ENCODE peak calls at places on chromosomes 7 and 10, in eight cellular contexts. One of them, this sample, is unnamed.

GRCh38 chr10:62354941-62355340 is 19.2 kb upstream of the ZNF365 start:
- DNase-seq in HFFc6: peak; percentile 22
- DNase-seq in stimulated activated CD4-positive, alpha-beta T cell treated with anti-CD3 and anti-CD28 coated beads, Interleukin-1b, Interleukin-23, amount 100 ng/mL, for 4 hours: no peak
- DNase-seq in NCI-H1105 treated with DMSO at 0.1 percent for 48 hours: no peak
- DNase-seq in germinal center: no peak
- DNase-seq in NAMALWA: no peak
- DNase-seq in HepG2: no peak
- DNase-seq in midbrain: no peak
- DNase-seq in this sample: no peak

GRCh38 chr7:47405921-47406765 is 175.8 kb downstream of the TNS3 start:
- DNase-seq in NAMALWA: no peak
- DNase-seq in NCI-H1105 treated with DMSO at 0.1 percent for 48 hours: no peak
- DNase-seq in midbrain: peak; percentile 17
- DNase-seq in stimulated activated CD4-positive, alpha-beta T cell treated with anti-CD3 and anti-CD28 coated beads, Interleukin-1b, Interleukin-23, amount 100 ng/mL, for 4 hours: no peak
- DNase-seq in HFFc6: no peak
- DNase-seq in HepG2: peak; percentile 63
- DNase-seq in germinal center: no peak
- DNase-seq in this sample: no peak

GRCh38 chr10:3090914-3091313 is 23.6 kb downstream of the PFKP start:
- DNase-seq in NAMALWA: no peak
- DNase-seq in midbrain: peak; percentile 65
- DNase-seq in HFFc6: peak; percentile 49
- DNase-seq in HepG2: peak; percentile 17
- DNase-seq in germinal center: no peak
- DNase-seq in NCI-H1105 treated with DMSO at 0.1 percent for 48 hours: no peak
- DNase-seq in stimulated activated CD4-positive, alpha-beta T cell treated with anti-CD3 and anti-CD28 coated beads, Interleukin-1b, Interleukin-23, amount 100 ng/mL, for 4 hours: no peak
- DNase-seq in this sample: no peak

GRCh38 chr7:100465702-100466311 is 1.7 kb upstream of the SPACDR start:
- DNase-seq in HFFc6: peak; percentile 45
- DNase-seq in midbrain: peak; percentile 96
- DNase-seq in NCI-H1105 treated with DMSO at 0.1 percent for 48 hours: peak; percentile 63
- DNase-seq in stimulated activated CD4-positive, alpha-beta T cell treated with anti-CD3 and anti-CD28 coated beads, Interleukin-1b, Interleukin-23, amount 100 ng/mL, for 4 hours: no peak
- DNase-seq in germinal center: no peak
- DNase-seq in NAMALWA: no peak
- DNase-seq in HepG2: peak; percentile 58
- DNase-seq in this sample: peak; percentile 62

GRCh38 chr7:131581241-131582157 is 25.1 kb upstream of the PODXL start:
- DNase-seq in HFFc6: no peak
- DNase-seq in germinal center: no peak
- DNase-seq in NAMALWA: no peak
- DNase-seq in NCI-H1105 treated with DMSO at 0.1 percent for 48 hours: no peak
- DNase-seq in midbrain: no peak
- DNase-seq in HepG2: no peak
- DNase-seq in stimulated activated CD4-positive, alpha-beta T cell treated with anti-CD3 and anti-CD28 coated beads, Interleukin-1b, Interleukin-23, amount 100 ng/mL, for 4 hours: no peak
- DNase-seq in this sample: no peak

GRCh38 chr7:128444242-128444641 is 11.4 kb upstream of the HILPDA start:
- DNase-seq in germinal center: peak; percentile 57
- DNase-seq in NAMALWA: no peak
- DNase-seq in HepG2: no peak
- DNase-seq in HFFc6: no peak
- DNase-seq in midbrain: no peak
- DNase-seq in stimulated activated CD4-positive, alpha-beta T cell treated with anti-CD3 and anti-CD28 coated beads, Interleukin-1b, Interleukin-23, amount 100 ng/mL, for 4 hours: no peak
- DNase-seq in NCI-H1105 treated with DMSO at 0.1 percent for 48 hours: no peak
- DNase-seq in this sample: no peak

GRCh38 chr7:133860628-133861135 is 266.5 kb upstream of the LRGUK start:
- DNase-seq in stimulated activated CD4-positive, alpha-beta T cell treated with anti-CD3 and anti-CD28 coated beads, Interleukin-1b, Interleukin-23, amount 100 ng/mL, for 4 hours: no peak
- DNase-seq in NCI-H1105 treated with DMSO at 0.1 percent for 48 hours: no peak
- DNase-seq in NAMALWA: no peak
- DNase-seq in germinal center: no peak
- DNase-seq in midbrain: no peak
- DNase-seq in HepG2: no peak
- DNase-seq in HFFc6: no peak
- DNase-seq in this sample: no peak

GRCh38 chr10:18607503-18607902 is 43.9 kb downstream of the NSUN6 start:
- DNase-seq in HFFc6: peak; percentile 69
- DNase-seq in midbrain: no peak
- DNase-seq in HepG2: peak; percentile 37
- DNase-seq in NAMALWA: peak; percentile 61
- DNase-seq in germinal center: no peak
- DNase-seq in NCI-H1105 treated with DMSO at 0.1 percent for 48 hours: no peak
- DNase-seq in stimulated activated CD4-positive, alpha-beta T cell treated with anti-CD3 and anti-CD28 coated beads, Interleukin-1b, Interleukin-23, amount 100 ng/mL, for 4 hours: no peak
- DNase-seq in this sample: peak; percentile 53

GRCh38 chr7:154167807-154168206 is 115.6 kb downstream of the DPP6 start:
- DNase-seq in HepG2: no peak
- DNase-seq in HFFc6: no peak
- DNase-seq in NAMALWA: no peak
- DNase-seq in germinal center: no peak
- DNase-seq in stimulated activated CD4-positive, alpha-beta T cell treated with anti-CD3 and anti-CD28 coated beads, Interleukin-1b, Interleukin-23, amount 100 ng/mL, for 4 hours: no peak
- DNase-seq in midbrain: no peak
- DNase-seq in NCI-H1105 treated with DMSO at 0.1 percent for 48 hours: peak; percentile 79
- DNase-seq in this sample: no peak

GRCh38 chr10:11908991-11909390 is 85.8 kb downstream of the PROSER2 start:
- DNase-seq in stimulated activated CD4-positive, alpha-beta T cell treated with anti-CD3 and anti-CD28 coated beads, Interleukin-1b, Interleukin-23, amount 100 ng/mL, for 4 hours: no peak
- DNase-seq in HepG2: no peak
- DNase-seq in midbrain: no peak
- DNase-seq in NAMALWA: no peak
- DNase-seq in HFFc6: no peak
- DNase-seq in NCI-H1105 treated with DMSO at 0.1 percent for 48 hours: no peak
- DNase-seq in germinal center: no peak
- DNase-seq in this sample: no peak

GRCh38 chr7:105691029-105691691 is 109.9 kb upstream of the EFCAB10 start:
- DNase-seq in HFFc6: peak; percentile 30
- DNase-seq in NCI-H1105 treated with DMSO at 0.1 percent for 48 hours: no peak
- DNase-seq in NAMALWA: no peak
- DNase-seq in stimulated activated CD4-positive, alpha-beta T cell treated with anti-CD3 and anti-CD28 coated beads, Interleukin-1b, Interleukin-23, amount 100 ng/mL, for 4 hours: no peak
- DNase-seq in germinal center: peak; percentile 42
- DNase-seq in HepG2: no peak
- DNase-seq in midbrain: peak; percentile 32
- DNase-seq in this sample: peak; percentile 19

GRCh38 chr10:110083884-110084283 is 76.1 kb downstream of the ADD3 start:
- DNase-seq in stimulated activated CD4-positive, alpha-beta T cell treated with anti-CD3 and anti-CD28 coated beads, Interleukin-1b, Interleukin-23, amount 100 ng/mL, for 4 hours: no peak
- DNase-seq in HepG2: no peak
- DNase-seq in HFFc6: no peak
- DNase-seq in germinal center: no peak
- DNase-seq in NAMALWA: no peak
- DNase-seq in NCI-H1105 treated with DMSO at 0.1 percent for 48 hours: peak; percentile 33
- DNase-seq in midbrain: peak; percentile 41
- DNase-seq in this sample: peak; percentile 77

GRCh38 chr10:68135922-68136718 is 26.8 kb downstream of the MYPN start:
- DNase-seq in stimulated activated CD4-positive, alpha-beta T cell treated with anti-CD3 and anti-CD28 coated beads, Interleukin-1b, Interleukin-23, amount 100 ng/mL, for 4 hours: no peak
- DNase-seq in HFFc6: peak; percentile 93
- DNase-seq in midbrain: no peak
- DNase-seq in NAMALWA: no peak
- DNase-seq in NCI-H1105 treated with DMSO at 0.1 percent for 48 hours: no peak
- DNase-seq in germinal center: no peak
- DNase-seq in HepG2: no peak
- DNase-seq in this sample: no peak

GRCh38 chr10:47012214-47012613 is 101.0 kb downstream of the PTPN20 start:
- DNase-seq in stimulated activated CD4-positive, alpha-beta T cell treated with anti-CD3 and anti-CD28 coated beads, Interleukin-1b, Interleukin-23, amount 100 ng/mL, for 4 hours: no peak
- DNase-seq in midbrain: no peak
- DNase-seq in NCI-H1105 treated with DMSO at 0.1 percent for 48 hours: no peak
- DNase-seq in NAMALWA: no peak
- DNase-seq in HFFc6: no peak
- DNase-seq in HepG2: no peak
- DNase-seq in germinal center: no peak
- DNase-seq in this sample: no peak

GRCh38 chr7:90613088-90613498 is 17.0 kb downstream of the CDK14 start:
- DNase-seq in NCI-H1105 treated with DMSO at 0.1 percent for 48 hours: peak; percentile 24
- DNase-seq in HepG2: no peak
- DNase-seq in midbrain: no peak
- DNase-seq in stimulated activated CD4-positive, alpha-beta T cell treated with anti-CD3 and anti-CD28 coated beads, Interleukin-1b, Interleukin-23, amount 100 ng/mL, for 4 hours: no peak
- DNase-seq in germinal center: peak; percentile 30
- DNase-seq in HFFc6: no peak
- DNase-seq in NAMALWA: no peak
- DNase-seq in this sample: peak; percentile 21

GRCh38 chr7:122675011-122675410 is 23.9 kb downstream of the RNF133 start:
- DNase-seq in NCI-H1105 treated with DMSO at 0.1 percent for 48 hours: no peak
- DNase-seq in germinal center: no peak
- DNase-seq in midbrain: no peak
- DNase-seq in HepG2: no peak
- DNase-seq in NAMALWA: no peak
- DNase-seq in HFFc6: no peak
- DNase-seq in stimulated activated CD4-positive, alpha-beta T cell treated with anti-CD3 and anti-CD28 coated beads, Interleukin-1b, Interleukin-23, amount 100 ng/mL, for 4 hours: no peak
- DNase-seq in this sample: no peak

GRCh38 chr10:109474817-109475216 is 448.5 kb downstream of the XPNPEP1 start:
- DNase-seq in NCI-H1105 treated with DMSO at 0.1 percent for 48 hours: no peak
- DNase-seq in stimulated activated CD4-positive, alpha-beta T cell treated with anti-CD3 and anti-CD28 coated beads, Interleukin-1b, Interleukin-23, amount 100 ng/mL, for 4 hours: no peak
- DNase-seq in NAMALWA: no peak
- DNase-seq in germinal center: no peak
- DNase-seq in HepG2: no peak
- DNase-seq in midbrain: no peak
- DNase-seq in HFFc6: no peak
- DNase-seq in this sample: no peak

GRCh38 chr10:10986606-10987005 is 31.1 kb upstream of the CELF2 start:
- DNase-seq in HFFc6: no peak
- DNase-seq in NAMALWA: no peak
- DNase-seq in midbrain: no peak
- DNase-seq in stimulated activated CD4-positive, alpha-beta T cell treated with anti-CD3 and anti-CD28 coated beads, Interleukin-1b, Interleukin-23, amount 100 ng/mL, for 4 hours: no peak
- DNase-seq in HepG2: no peak
- DNase-seq in germinal center: no peak
- DNase-seq in NCI-H1105 treated with DMSO at 0.1 percent for 48 hours: no peak
- DNase-seq in this sample: no peak

GRCh38 chr7:52719677-52720076 is 315.8 kb upstream of the POM121L12 start:
- DNase-seq in HFFc6: no peak
- DNase-seq in germinal center: no peak
- DNase-seq in NCI-H1105 treated with DMSO at 0.1 percent for 48 hours: peak; percentile 57
- DNase-seq in midbrain: no peak
- DNase-seq in stimulated activated CD4-positive, alpha-beta T cell treated with anti-CD3 and anti-CD28 coated beads, Interleukin-1b, Interleukin-23, amount 100 ng/mL, for 4 hours: no peak
- DNase-seq in NAMALWA: no peak
- DNase-seq in HepG2: no peak
- DNase-seq in this sample: no peak

GRCh38 chr7:85119934-85120333 is 66.9 kb downstream of the SEMA3D start:
- DNase-seq in HepG2: no peak
- DNase-seq in HFFc6: no peak
- DNase-seq in NCI-H1105 treated with DMSO at 0.1 percent for 48 hours: no peak
- DNase-seq in midbrain: no peak
- DNase-seq in stimulated activated CD4-positive, alpha-beta T cell treated with anti-CD3 and anti-CD28 coated beads, Interleukin-1b, Interleukin-23, amount 100 ng/mL, for 4 hours: no peak
- DNase-seq in NAMALWA: no peak
- DNase-seq in germinal center: no peak
- DNase-seq in this sample: no peak

GRCh38 chr10:52779541-52780390 is 7.2 kb upstream of the MBL2 start:
- DNase-seq in HFFc6: peak; percentile 44
- DNase-seq in HepG2: peak; percentile 64
- DNase-seq in stimulated activated CD4-positive, alpha-beta T cell treated with anti-CD3 and anti-CD28 coated beads, Interleukin-1b, Interleukin-23, amount 100 ng/mL, for 4 hours: peak; percentile 21
- DNase-seq in NCI-H1105 treated with DMSO at 0.1 percent for 48 hours: no peak
- DNase-seq in germinal center: peak; percentile 65
- DNase-seq in midbrain: peak; percentile 70
- DNase-seq in NAMALWA: peak; percentile 71
- DNase-seq in this sample: peak; percentile 89

GRCh38 chr10:34092891-34093290 is 722.2 kb downstream of the PARD3 start:
- DNase-seq in stimulated activated CD4-positive, alpha-beta T cell treated with anti-CD3 and anti-CD28 coated beads, Interleukin-1b, Interleukin-23, amount 100 ng/mL, for 4 hours: no peak
- DNase-seq in HFFc6: no peak
- DNase-seq in midbrain: no peak
- DNase-seq in HepG2: no peak
- DNase-seq in NAMALWA: no peak
- DNase-seq in germinal center: no peak
- DNase-seq in NCI-H1105 treated with DMSO at 0.1 percent for 48 hours: no peak
- DNase-seq in this sample: no peak

GRCh38 chr10:105585753-105586152 is 944.7 kb downstream of the SORCS3 start:
- DNase-seq in HepG2: peak; percentile 29
- DNase-seq in NCI-H1105 treated with DMSO at 0.1 percent for 48 hours: no peak
- DNase-seq in midbrain: no peak
- DNase-seq in NAMALWA: no peak
- DNase-seq in stimulated activated CD4-positive, alpha-beta T cell treated with anti-CD3 and anti-CD28 coated beads, Interleukin-1b, Interleukin-23, amount 100 ng/mL, for 4 hours: no peak
- DNase-seq in germinal center: no peak
- DNase-seq in HFFc6: peak; percentile 0
- DNase-seq in this sample: no peak

GRCh38 chr10:1240341-1240775 is 184.2 kb downstream of the WDR37 start:
- DNase-seq in NCI-H1105 treated with DMSO at 0.1 percent for 48 hours: no peak
- DNase-seq in NAMALWA: no peak
- DNase-seq in HepG2: no peak
- DNase-seq in midbrain: no peak
- DNase-seq in germinal center: no peak
- DNase-seq in stimulated activated CD4-positive, alpha-beta T cell treated with anti-CD3 and anti-CD28 coated beads, Interleukin-1b, Interleukin-23, amount 100 ng/mL, for 4 hours: no peak
- DNase-seq in HFFc6: no peak
- DNase-seq in this sample: no peak

GRCh38 chr7:91784469-91784868 is 96.0 kb downstream of the MTERF1 start:
- DNase-seq in NAMALWA: peak; percentile 55
- DNase-seq in NCI-H1105 treated with DMSO at 0.1 percent for 48 hours: peak; percentile 55
- DNase-seq in midbrain: no peak
- DNase-seq in HepG2: no peak
- DNase-seq in HFFc6: peak; percentile 67
- DNase-seq in stimulated activated CD4-positive, alpha-beta T cell treated with anti-CD3 and anti-CD28 coated beads, Interleukin-1b, Interleukin-23, amount 100 ng/mL, for 4 hours: no peak
- DNase-seq in germinal center: no peak
- DNase-seq in this sample: peak; percentile 99

GRCh38 chr10:7797582-7797981 is 9.6 kb downstream of the ATP5F1C start:
- DNase-seq in NAMALWA: no peak
- DNase-seq in stimulated activated CD4-positive, alpha-beta T cell treated with anti-CD3 and anti-CD28 coated beads, Interleukin-1b, Interleukin-23, amount 100 ng/mL, for 4 hours: no peak
- DNase-seq in HFFc6: peak; percentile 93
- DNase-seq in midbrain: no peak
- DNase-seq in NCI-H1105 treated with DMSO at 0.1 percent for 48 hours: no peak
- DNase-seq in germinal center: no peak
- DNase-seq in HepG2: no peak
- DNase-seq in this sample: peak; percentile 63

GRCh38 chr7:135441791-135442190 is 68.1 kb downstream of the CNOT4 start:
- DNase-seq in NCI-H1105 treated with DMSO at 0.1 percent for 48 hours: no peak
- DNase-seq in midbrain: no peak
- DNase-seq in HFFc6: peak; percentile 34
- DNase-seq in NAMALWA: no peak
- DNase-seq in germinal center: no peak
- DNase-seq in HepG2: no peak
- DNase-seq in stimulated activated CD4-positive, alpha-beta T cell treated with anti-CD3 and anti-CD28 coated beads, Interleukin-1b, Interleukin-23, amount 100 ng/mL, for 4 hours: no peak
- DNase-seq in this sample: no peak

GRCh38 chr7:140312141-140312846 is 86.0 kb downstream of the SLC37A3 start:
- DNase-seq in HFFc6: no peak
- DNase-seq in midbrain: no peak
- DNase-seq in stimulated activated CD4-positive, alpha-beta T cell treated with anti-CD3 and anti-CD28 coated beads, Interleukin-1b, Interleukin-23, amount 100 ng/mL, for 4 hours: no peak
- DNase-seq in germinal center: no peak
- DNase-seq in HepG2: no peak
- DNase-seq in NCI-H1105 treated with DMSO at 0.1 percent for 48 hours: no peak
- DNase-seq in NAMALWA: no peak
- DNase-seq in this sample: no peak

GRCh38 chr7:63030061-63030460 is 968.6 kb upstream of the ZNF722 start:
- DNase-seq in HFFc6: no peak
- DNase-seq in stimulated activated CD4-positive, alpha-beta T cell treated with anti-CD3 and anti-CD28 coated beads, Interleukin-1b, Interleukin-23, amount 100 ng/mL, for 4 hours: no peak
- DNase-seq in germinal center: no peak
- DNase-seq in HepG2: no peak
- DNase-seq in NAMALWA: no peak
- DNase-seq in midbrain: no peak
- DNase-seq in NCI-H1105 treated with DMSO at 0.1 percent for 48 hours: no peak
- DNase-seq in this sample: no peak

GRCh38 chr7:129502708-129503685 is 666 bp downstream of the SMKR1 start:
- DNase-seq in HepG2: no peak
- DNase-seq in germinal center: no peak
- DNase-seq in midbrain: no peak
- DNase-seq in NAMALWA: no peak
- DNase-seq in NCI-H1105 treated with DMSO at 0.1 percent for 48 hours: no peak
- DNase-seq in stimulated activated CD4-positive, alpha-beta T cell treated with anti-CD3 and anti-CD28 coated beads, Interleukin-1b, Interleukin-23, amount 100 ng/mL, for 4 hours: peak; percentile 10
- DNase-seq in HFFc6: no peak
- DNase-seq in this sample: no peak

GRCh38 chr10:66350622-66351399 is 575.0 kb upstream of the LRRTM3 start:
- DNase-seq in HFFc6: no peak
- DNase-seq in germinal center: no peak
- DNase-seq in midbrain: no peak
- DNase-seq in NAMALWA: no peak
- DNase-seq in NCI-H1105 treated with DMSO at 0.1 percent for 48 hours: no peak
- DNase-seq in stimulated activated CD4-positive, alpha-beta T cell treated with anti-CD3 and anti-CD28 coated beads, Interleukin-1b, Interleukin-23, amount 100 ng/mL, for 4 hours: no peak
- DNase-seq in HepG2: no peak
- DNase-seq in this sample: no peak

GRCh38 chr7:67918158-67918557 is 921.5 kb downstream of the TYW1 start:
- DNase-seq in germinal center: peak; percentile 6
- DNase-seq in HFFc6: no peak
- DNase-seq in HepG2: no peak
- DNase-seq in stimulated activated CD4-positive, alpha-beta T cell treated with anti-CD3 and anti-CD28 coated beads, Interleukin-1b, Interleukin-23, amount 100 ng/mL, for 4 hours: no peak
- DNase-seq in NAMALWA: peak; percentile 89
- DNase-seq in midbrain: no peak
- DNase-seq in NCI-H1105 treated with DMSO at 0.1 percent for 48 hours: no peak
- DNase-seq in this sample: peak; percentile 84

GRCh38 chr10:125155101-125155500 is 5.3 kb downstream of the CTBP2 start:
- DNase-seq in HFFc6: no peak
- DNase-seq in NCI-H1105 treated with DMSO at 0.1 percent for 48 hours: no peak
- DNase-seq in midbrain: peak; percentile 42
- DNase-seq in HepG2: no peak
- DNase-seq in germinal center: no peak
- DNase-seq in stimulated activated CD4-positive, alpha-beta T cell treated with anti-CD3 and anti-CD28 coated beads, Interleukin-1b, Interleukin-23, amount 100 ng/mL, for 4 hours: no peak
- DNase-seq in NAMALWA: no peak
- DNase-seq in this sample: no peak

GRCh38 chr7:27793780-27794179 is 53.8 kb downstream of the TAX1BP1 start:
- DNase-seq in NAMALWA: no peak
- DNase-seq in germinal center: no peak
- DNase-seq in stimulated activated CD4-positive, alpha-beta T cell treated with anti-CD3 and anti-CD28 coated beads, Interleukin-1b, Interleukin-23, amount 100 ng/mL, for 4 hours: no peak
- DNase-seq in HepG2: no peak
- DNase-seq in HFFc6: peak; percentile 38
- DNase-seq in midbrain: no peak
- DNase-seq in NCI-H1105 treated with DMSO at 0.1 percent for 48 hours: no peak
- DNase-seq in this sample: no peak